ENCODE peak calls at places on chromosomes 3 and 15, in eight cellular contexts. One of them, this sample, is unnamed.

GRCh38 chr3:13207578-13207922 is 134.3 kb upstream of the IQSEC1 start:
- DNase-seq in AG10803: no peak
- DNase-seq in fibroblast of lung: no peak
- DNase-seq in brain microvascular endothelial cell: no peak
- DNase-seq in choroid plexus epithelial cell: no peak
- DNase-seq in fibroblast of mammary gland: no peak
- DNase-seq in cardiac fibroblast: no peak
- DNase-seq in OCI-LY7: no peak
- DNase-seq in this sample: no peak

GRCh38 chr3:127714151-127714571 is 41.4 kb downstream of the ABTB1 start:
- DNase-seq in AG10803: no peak
- DNase-seq in fibroblast of lung: no peak
- DNase-seq in brain microvascular endothelial cell: no peak
- DNase-seq in choroid plexus epithelial cell: no peak
- DNase-seq in fibroblast of mammary gland: no peak
- DNase-seq in cardiac fibroblast: peak; percentile 47
- DNase-seq in OCI-LY7: no peak
- DNase-seq in this sample: no peak

GRCh38 chr15:29618586-29618985 is 203.7 kb downstream of the TJP1 start:
- DNase-seq in AG10803: no peak
- DNase-seq in fibroblast of lung: no peak
- DNase-seq in brain microvascular endothelial cell: no peak
- DNase-seq in choroid plexus epithelial cell: no peak
- DNase-seq in fibroblast of mammary gland: no peak
- DNase-seq in cardiac fibroblast: no peak
- DNase-seq in OCI-LY7: no peak
- DNase-seq in this sample: no peak

GRCh38 chr3:69189487-69189886 is 67.1 kb upstream of the LMOD3 start:
- DNase-seq in AG10803: no peak
- DNase-seq in fibroblast of lung: no peak
- DNase-seq in brain microvascular endothelial cell: no peak
- DNase-seq in choroid plexus epithelial cell: no peak
- DNase-seq in fibroblast of mammary gland: no peak
- DNase-seq in cardiac fibroblast: no peak
- DNase-seq in OCI-LY7: no peak
- DNase-seq in this sample: no peak

GRCh38 chr3:126548556-126549466 is 9.9 kb downstream of the C3orf22 start:
- DNase-seq in AG10803: no peak
- DNase-seq in fibroblast of lung: no peak
- DNase-seq in brain microvascular endothelial cell: no peak
- DNase-seq in choroid plexus epithelial cell: peak; percentile 13
- DNase-seq in fibroblast of mammary gland: no peak
- DNase-seq in cardiac fibroblast: no peak
- DNase-seq in OCI-LY7: no peak
- DNase-seq in this sample: no peak

GRCh38 chr3:17749281-17749680 is 6.8 kb upstream of the TBC1D5 start:
- DNase-seq in AG10803: no peak
- DNase-seq in fibroblast of lung: no peak
- DNase-seq in brain microvascular endothelial cell: no peak
- DNase-seq in choroid plexus epithelial cell: no peak
- DNase-seq in fibroblast of mammary gland: peak; percentile 11
- DNase-seq in cardiac fibroblast: no peak
- DNase-seq in OCI-LY7: peak; percentile 45
- DNase-seq in this sample: peak; percentile 51

GRCh38 chr3:153285194-153285641 is 123.2 kb downstream of the RAP2B start:
- DNase-seq in AG10803: peak; percentile 54
- DNase-seq in fibroblast of lung: peak; percentile 34
- DNase-seq in brain microvascular endothelial cell: peak; percentile 27
- DNase-seq in choroid plexus epithelial cell: peak; percentile 69
- DNase-seq in fibroblast of mammary gland: peak; percentile 40
- DNase-seq in cardiac fibroblast: peak; percentile 50
- DNase-seq in OCI-LY7: no peak
- DNase-seq in this sample: no peak

GRCh38 chr3:8663177-8664061 is 18.8 kb upstream of the SSUH2 start:
- DNase-seq in AG10803: peak; percentile 74
- DNase-seq in fibroblast of lung: peak; percentile 65
- DNase-seq in brain microvascular endothelial cell: peak; percentile 73
- DNase-seq in choroid plexus epithelial cell: peak; percentile 84
- DNase-seq in fibroblast of mammary gland: peak; percentile 79
- DNase-seq in cardiac fibroblast: peak; percentile 78
- DNase-seq in OCI-LY7: peak; percentile 62
- DNase-seq in this sample: peak; percentile 75

GRCh38 chr15:64982472-64982871 is 7.2 kb downstream of the SPG21 start:
- DNase-seq in AG10803: peak; percentile 69
- DNase-seq in fibroblast of lung: peak; percentile 38
- DNase-seq in brain microvascular endothelial cell: no peak
- DNase-seq in choroid plexus epithelial cell: no peak
- DNase-seq in fibroblast of mammary gland: peak; percentile 74
- DNase-seq in cardiac fibroblast: no peak
- DNase-seq in OCI-LY7: no peak
- DNase-seq in this sample: no peak

GRCh38 chr15:67068724-67069400 is 3.5 kb downstream of the SMAD3 start:
- DNase-seq in AG10803: peak; percentile 57
- DNase-seq in fibroblast of lung: peak; percentile 64
- DNase-seq in brain microvascular endothelial cell: no peak
- DNase-seq in choroid plexus epithelial cell: no peak
- DNase-seq in fibroblast of mammary gland: peak; percentile 61
- DNase-seq in cardiac fibroblast: peak; percentile 57
- DNase-seq in OCI-LY7: no peak
- DNase-seq in this sample: peak; percentile 18

GRCh38 chr3:39501059-39501458 is 33.6 kb downstream of the MOBP start:
- DNase-seq in AG10803: no peak
- DNase-seq in fibroblast of lung: no peak
- DNase-seq in brain microvascular endothelial cell: no peak
- DNase-seq in choroid plexus epithelial cell: no peak
- DNase-seq in fibroblast of mammary gland: no peak
- DNase-seq in cardiac fibroblast: no peak
- DNase-seq in OCI-LY7: no peak
- DNase-seq in this sample: no peak

GRCh38 chr3:39505866-39506738 is 38.6 kb downstream of the MOBP start:
- DNase-seq in AG10803: no peak
- DNase-seq in fibroblast of lung: no peak
- DNase-seq in brain microvascular endothelial cell: peak; percentile 2
- DNase-seq in choroid plexus epithelial cell: peak; percentile 40
- DNase-seq in fibroblast of mammary gland: peak; percentile 40
- DNase-seq in cardiac fibroblast: peak; percentile 34
- DNase-seq in OCI-LY7: no peak
- DNase-seq in this sample: no peak

GRCh38 chr3:39499651-39500273 is 32.3 kb downstream of the MOBP start:
- DNase-seq in AG10803: no peak
- DNase-seq in fibroblast of lung: no peak
- DNase-seq in brain microvascular endothelial cell: no peak
- DNase-seq in choroid plexus epithelial cell: no peak
- DNase-seq in fibroblast of mammary gland: no peak
- DNase-seq in cardiac fibroblast: no peak
- DNase-seq in OCI-LY7: no peak
- DNase-seq in this sample: no peak

GRCh38 chr3:39502838-39503145 is 35.3 kb downstream of the MOBP start:
- DNase-seq in AG10803: no peak
- DNase-seq in fibroblast of lung: no peak
- DNase-seq in brain microvascular endothelial cell: no peak
- DNase-seq in choroid plexus epithelial cell: peak; percentile 25
- DNase-seq in fibroblast of mammary gland: no peak
- DNase-seq in cardiac fibroblast: no peak
- DNase-seq in OCI-LY7: no peak
- DNase-seq in this sample: no peak

GRCh38 chr3:39501982-39502837 is 34.7 kb downstream of the MOBP start:
- DNase-seq in AG10803: no peak
- DNase-seq in fibroblast of lung: no peak
- DNase-seq in brain microvascular endothelial cell: no peak
- DNase-seq in choroid plexus epithelial cell: no peak
- DNase-seq in fibroblast of mammary gland: no peak
- DNase-seq in cardiac fibroblast: no peak
- DNase-seq in OCI-LY7: no peak
- DNase-seq in this sample: no peak
- H3K4me3 ChIP-seq in AG10803: no peak overlapping the region
- H3K4me3 ChIP-seq in fibroblast of lung: no peak overlapping the region
- H3K4me3 ChIP-seq in brain microvascular endothelial cell: no peak overlapping the region
- H3K4me3 ChIP-seq in choroid plexus epithelial cell: no peak overlapping the region
- H3K4me3 ChIP-seq in fibroblast of mammary gland: no peak overlapping the region
- H3K4me3 ChIP-seq in cardiac fibroblast: no peak overlapping the region
- H3K4me3 ChIP-seq in OCI-LY7: no peak overlapping the region
- H3K4me3 ChIP-seq in this sample: no peak overlapping the region

DNA sequence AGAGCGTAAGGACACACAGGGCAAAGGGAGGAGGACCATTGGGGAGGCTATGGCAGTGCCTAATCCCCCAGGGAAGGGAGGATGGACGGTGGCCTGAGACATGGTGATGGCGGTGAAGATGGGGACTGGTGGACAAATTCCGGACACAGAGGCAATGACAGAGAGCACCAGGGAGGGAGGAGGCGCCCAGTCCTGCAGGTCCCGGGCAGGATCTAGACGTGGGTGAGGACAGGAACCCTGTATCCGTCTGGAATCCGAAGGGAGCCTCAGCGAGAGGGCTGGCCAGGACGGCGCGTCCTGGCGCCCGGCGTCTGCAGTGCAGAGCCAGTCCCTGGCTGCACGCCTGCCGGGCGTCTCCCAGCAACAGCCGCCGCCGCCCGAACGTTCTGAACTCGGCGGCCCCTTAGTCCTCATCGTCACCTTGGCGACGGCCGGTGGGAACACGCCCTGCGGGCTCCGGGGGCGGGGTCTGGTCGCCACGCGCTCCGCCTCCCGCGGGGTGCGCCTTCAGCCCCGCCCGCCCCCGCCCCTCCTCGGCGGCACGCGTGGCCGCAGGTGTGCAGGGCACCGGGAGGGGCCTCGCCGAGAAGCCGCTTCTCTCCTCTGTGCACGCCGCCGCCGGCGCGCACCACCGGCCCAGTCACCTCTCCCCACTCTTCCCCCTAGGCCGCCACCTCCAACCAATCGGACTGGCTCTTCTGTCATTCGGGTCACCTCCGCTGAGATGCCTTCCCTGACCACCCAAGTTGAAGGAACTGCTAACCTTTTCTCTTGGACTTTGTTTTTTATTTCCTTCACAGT is 11.6 kb downstream of the XIRP1 start:
- DNase-seq in AG10803: peak; percentile 72
- DNase-seq in fibroblast of lung: peak; percentile 80
- DNase-seq in brain microvascular endothelial cell: peak; percentile 62
- DNase-seq in choroid plexus epithelial cell: peak; percentile 84
- DNase-seq in fibroblast of mammary gland: peak; percentile 76
- DNase-seq in cardiac fibroblast: peak; percentile 85
- DNase-seq in OCI-LY7: peak; percentile 67
- DNase-seq in this sample: peak; percentile 92
- TF ChIP-seq CTCF in AG10803: peak; percentile 13
- TF ChIP-seq CTCF in fibroblast of lung: peak; percentile 21
- TF ChIP-seq CTCF in brain microvascular endothelial cell: peak; percentile 36
- TF ChIP-seq CTCF in choroid plexus epithelial cell: peak; percentile 21
- TF ChIP-seq CTCF in fibroblast of mammary gland: peak; percentile 1
- TF ChIP-seq CTCF in cardiac fibroblast: no peak
- TF ChIP-seq CTCF in OCI-LY7: no peak
- TF ChIP-seq CTCF in this sample: no peak

GRCh38 chr3:105863608-105864007 is 5.2 kb downstream of the CBLB start:
- DNase-seq in AG10803: no peak
- DNase-seq in fibroblast of lung: no peak
- DNase-seq in brain microvascular endothelial cell: no peak
- DNase-seq in choroid plexus epithelial cell: no peak
- DNase-seq in fibroblast of mammary gland: no peak
- DNase-seq in cardiac fibroblast: no peak
- DNase-seq in OCI-LY7: no peak
- DNase-seq in this sample: no peak

GRCh38 chr3:105866656-105867653 is 1.9 kb downstream of the CBLB start:
- DNase-seq in AG10803: peak; percentile 63
- DNase-seq in fibroblast of lung: peak; percentile 64
- DNase-seq in brain microvascular endothelial cell: peak; percentile 53
- DNase-seq in choroid plexus epithelial cell: peak; percentile 68
- DNase-seq in fibroblast of mammary gland: peak; percentile 73
- DNase-seq in cardiac fibroblast: peak; percentile 68
- DNase-seq in OCI-LY7: peak; percentile 35
- DNase-seq in this sample: peak; percentile 88

GRCh38 chr3:105865867-105866350 is 2.9 kb downstream of the CBLB start:
- DNase-seq in AG10803: no peak
- DNase-seq in fibroblast of lung: no peak
- DNase-seq in brain microvascular endothelial cell: no peak
- DNase-seq in choroid plexus epithelial cell: no peak
- DNase-seq in fibroblast of mammary gland: no peak
- DNase-seq in cardiac fibroblast: no peak
- DNase-seq in OCI-LY7: no peak
- DNase-seq in this sample: no peak

GRCh38 chr3:105867690-105868449 is 942 bp downstream of the CBLB start:
- DNase-seq in AG10803: no peak
- DNase-seq in fibroblast of lung: peak; percentile 39
- DNase-seq in brain microvascular endothelial cell: peak; percentile 7
- DNase-seq in choroid plexus epithelial cell: peak; percentile 36
- DNase-seq in fibroblast of mammary gland: peak; percentile 35
- DNase-seq in cardiac fibroblast: peak; percentile 42
- DNase-seq in OCI-LY7: no peak
- DNase-seq in this sample: no peak

DNA sequence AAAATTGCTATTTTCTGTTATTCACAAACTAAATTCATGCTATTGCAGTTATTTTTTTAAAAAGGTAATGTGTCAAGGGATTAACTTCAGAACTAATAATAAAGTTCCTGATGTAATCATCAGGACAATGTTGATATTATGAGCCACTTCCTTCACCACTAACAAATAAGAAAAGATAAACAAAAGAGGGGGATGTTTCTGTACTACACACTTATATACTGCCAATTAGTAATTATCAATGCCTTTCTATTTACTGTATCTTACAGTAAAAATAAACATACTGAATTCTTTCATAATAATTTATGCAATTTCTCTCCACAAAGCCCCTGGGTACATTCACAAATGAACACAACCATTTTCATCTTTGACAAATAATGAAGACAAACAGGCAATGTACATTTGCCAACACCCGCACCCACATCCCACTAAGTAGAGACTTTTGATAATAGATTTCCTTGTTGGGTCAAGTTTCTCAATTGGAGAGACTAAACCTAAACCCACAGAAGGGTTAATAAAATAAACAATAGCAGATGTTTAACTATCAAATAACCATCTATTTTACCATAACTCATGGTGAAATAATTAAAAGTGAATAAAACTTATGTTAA is 3.7 kb downstream of the CBLB start:
- DNase-seq in AG10803: no peak
- DNase-seq in fibroblast of lung: peak; percentile 88
- DNase-seq in brain microvascular endothelial cell: no peak
- DNase-seq in choroid plexus epithelial cell: no peak
- DNase-seq in fibroblast of mammary gland: no peak
- DNase-seq in cardiac fibroblast: peak; percentile 45
- DNase-seq in OCI-LY7: no peak
- DNase-seq in this sample: no peak
- H3K4me3 ChIP-seq in AG10803: peak overlapping the region; percentile 89
- H3K4me3 ChIP-seq in fibroblast of lung: no peak overlapping the region
- H3K4me3 ChIP-seq in brain microvascular endothelial cell: no peak overlapping the region
- H3K4me3 ChIP-seq in choroid plexus epithelial cell: peak overlapping the region; percentile 85
- H3K4me3 ChIP-seq in fibroblast of mammary gland: peak overlapping the region; percentile 94
- H3K4me3 ChIP-seq in cardiac fibroblast: peak overlapping the region; percentile 92
- H3K4me3 ChIP-seq in OCI-LY7: no peak overlapping the region
- H3K4me3 ChIP-seq in this sample: peak overlapping the region; percentile 100

GRCh38 chr3:70712449-70713082 is 400.1 kb upstream of the MDFIC2 start:
- DNase-seq in AG10803: no peak
- DNase-seq in fibroblast of lung: no peak
- DNase-seq in brain microvascular endothelial cell: no peak
- DNase-seq in choroid plexus epithelial cell: no peak
- DNase-seq in fibroblast of mammary gland: no peak
- DNase-seq in cardiac fibroblast: no peak
- DNase-seq in OCI-LY7: peak; percentile 3
- DNase-seq in this sample: no peak

GRCh38 chr3:70722018-70722417 is 409.6 kb upstream of the MDFIC2 start:
- DNase-seq in AG10803: no peak
- DNase-seq in fibroblast of lung: no peak
- DNase-seq in brain microvascular endothelial cell: no peak
- DNase-seq in choroid plexus epithelial cell: no peak
- DNase-seq in fibroblast of mammary gland: no peak
- DNase-seq in cardiac fibroblast: no peak
- DNase-seq in OCI-LY7: no peak
- DNase-seq in this sample: no peak

GRCh38 chr3:70716832-70717231 is 404.4 kb upstream of the MDFIC2 start:
- DNase-seq in AG10803: peak; percentile 59
- DNase-seq in fibroblast of lung: peak; percentile 70
- DNase-seq in brain microvascular endothelial cell: peak; percentile 44
- DNase-seq in choroid plexus epithelial cell: peak; percentile 84
- DNase-seq in fibroblast of mammary gland: peak; percentile 72
- DNase-seq in cardiac fibroblast: peak; percentile 76
- DNase-seq in OCI-LY7: no peak
- DNase-seq in this sample: no peak
- TF ChIP-seq CTCF in AG10803: peak; percentile 69
- TF ChIP-seq CTCF in fibroblast of lung: peak; percentile 56
- TF ChIP-seq CTCF in brain microvascular endothelial cell: peak; percentile 59
- TF ChIP-seq CTCF in choroid plexus epithelial cell: peak; percentile 69
- TF ChIP-seq CTCF in fibroblast of mammary gland: peak; percentile 58
- TF ChIP-seq CTCF in cardiac fibroblast: peak; percentile 56
- TF ChIP-seq CTCF in OCI-LY7: peak; percentile 31
- TF ChIP-seq CTCF in this sample: no peak